ENCODE peak calls at places on chromosome 3, in four cellular contexts. L is GM12878, A is A549, E is K562. Y is an unnamed sample.

GRCh38 chr3:4830586-4830914 is 148.7 kb upstream of the BHLHE40 start:
- DNase-seq in L (no peak), A (no peak), E (no peak), Y (no peak)

GRCh38 chr3:111963424-111963823 is 15.4 kb upstream of the ABHD10 start:
- DNase-seq in L (no peak), A (peak; percentile 18), E (no peak), Y (peak; percentile 84)

GRCh38 chr3:18438586-18438985 is 13.4 kb upstream of the SATB1 start:
- DNase-seq in L (no peak), A (no peak), E (no peak), Y (no peak)

GRCh38 chr3:31423522-31423921 is 109.2 kb upstream of the STT3B start:
- DNase-seq in L (no peak), A (no peak), E (peak; percentile 52), Y (peak; percentile 57)

GRCh38 chr3:152452318-152452717 is 183.6 kb downstream of the MBNL1 start:
- DNase-seq in L (no peak), A (no peak), E (no peak), Y (peak; percentile 51)

GRCh38 chr3:106401666-106402319 is 533.0 kb upstream of the CBLB start:
- DNase-seq in L (no peak), A (no peak), E (no peak), Y (peak; percentile 54)

GRCh38 chr3:48694610-48695051 is 8.9 kb upstream of the NCKIPSD start:
- DNase-seq in L (no peak), A (no peak), E (no peak), Y (peak; percentile 85)

GRCh38 chr3:177930771-177931170 is 605.5 kb upstream of the KCNMB2 start:
- DNase-seq in L (no peak), A (no peak), E (no peak), Y (no peak)

GRCh38 chr3:196941846-196942225 is 492 bp downstream of the NCBP2 start:
- DNase-seq in L (no peak), A (peak; percentile 28), E (peak; percentile 77), Y (peak; percentile 51)

GRCh38 chr3:16214366-16214765 is 39.9 kb downstream of the GALNT15 start:
- DNase-seq in L (no peak), A (no peak), E (no peak), Y (no peak)

GRCh38 chr3:16216373-16216935 is 42.0 kb downstream of the GALNT15 start:
- DNase-seq in L (no peak), A (no peak), E (no peak), Y (no peak)

GRCh38 chr3:16207031-16207430 is 32.6 kb downstream of the GALNT15 start:
- DNase-seq in L (no peak), A (no peak), E (no peak), Y (no peak)

GRCh38 chr3:16211176-16211904 is 36.9 kb downstream of the GALNT15 start:
- DNase-seq in L (no peak), A (no peak), E (no peak), Y (peak; percentile 19)
- TF ChIP-seq ELK1 in L (no peak), A (no peak), E (no peak), Y (no peak)

GRCh38 chr3:76111808-76112207 is 326.5 kb upstream of the ZNF717 start:
- DNase-seq in L (no peak), A (no peak), E (no peak), Y (no peak)

GRCh38 chr3:76107935-76108570 is 322.7 kb upstream of the ZNF717 start:
- DNase-seq in L (no peak), A (peak; percentile 1), E (peak; percentile 1), Y (peak; percentile 61)
- TF ChIP-seq SMC3 in L (no peak), A (no peak), E (no peak), Y (peak; percentile 71)

GRCh38 chr3:40637891-40638290 is 113.1 kb downstream of the ZNF621 start:
- DNase-seq in L (no peak), A (no peak), E (no peak), Y (no peak)
- TF ChIP-seq ELK1 in L (no peak), A (no peak), E (no peak), Y (no peak)

DNA sequence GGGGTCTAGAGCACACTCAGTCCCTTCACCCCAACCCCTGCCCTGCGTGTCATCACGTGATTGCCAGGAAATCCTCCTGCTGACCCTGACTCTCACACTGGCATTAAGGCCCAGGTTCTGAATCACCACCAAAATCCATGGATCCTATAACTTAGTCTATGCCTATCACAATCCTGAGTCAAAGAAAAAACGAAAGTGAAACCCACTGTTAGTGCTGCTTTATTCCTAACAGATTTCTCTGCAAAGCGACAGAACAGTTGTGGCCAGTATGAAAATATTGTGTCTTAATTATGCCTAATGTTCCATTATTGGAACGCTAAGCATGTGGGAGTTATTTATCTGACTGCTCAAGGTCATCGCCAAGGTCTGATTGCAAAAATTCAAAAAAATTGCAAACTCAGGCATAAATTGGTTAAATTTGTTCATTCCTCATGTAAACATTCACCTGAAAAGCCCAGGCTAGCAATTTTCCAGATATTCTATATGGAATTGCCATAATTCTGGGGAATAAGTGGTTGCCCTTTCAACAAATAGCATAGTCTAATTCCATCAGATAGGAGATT is 108.7 kb upstream of the EIF1B start:
- DNase-seq in L (no peak), A (no peak), E (no peak), Y (peak; percentile 1)
- TF ChIP-seq SMC3 in L (no peak), A (no peak), E (no peak), Y (no peak)

GRCh38 chr3:138381950-138382715 is 33.8 kb downstream of the MRAS start:
- DNase-seq in L (no peak), A (no peak), E (no peak), Y (peak; percentile 45)
- TF ChIP-seq ELK1 in L (no peak), A (no peak), E (no peak), Y (no peak)

GRCh38 chr3:43870110-43870509 is 179.4 kb downstream of the ABHD5 start:
- DNase-seq in L (no peak), A (peak; percentile 52), E (no peak), Y (peak; percentile 69)
- TF ChIP-seq SMC3 in L (no peak), A (no peak), E (no peak), Y (no peak)

GRCh38 chr3:146469206-146470017 is at the start of gene PLSCR2:
- DNase-seq in L (peak; percentile 8), A (peak; percentile 71), E (peak; percentile 88), Y (no peak)

GRCh38 chr3:146472611-146473010 is 3.2 kb upstream of the PLSCR2 start:
- DNase-seq in L (no peak), A (no peak), E (no peak), Y (no peak)

GRCh38 chr3:146471012-146471411 is 1.7 kb upstream of the PLSCR2 start:
- DNase-seq in L (no peak), A (no peak), E (no peak), Y (no peak)

GRCh38 chr3:146468234-146468931 is 978 bp downstream of the PLSCR2 start:
- DNase-seq in L (no peak), A (no peak), E (peak; percentile 16), Y (peak; percentile 10)

DNA sequence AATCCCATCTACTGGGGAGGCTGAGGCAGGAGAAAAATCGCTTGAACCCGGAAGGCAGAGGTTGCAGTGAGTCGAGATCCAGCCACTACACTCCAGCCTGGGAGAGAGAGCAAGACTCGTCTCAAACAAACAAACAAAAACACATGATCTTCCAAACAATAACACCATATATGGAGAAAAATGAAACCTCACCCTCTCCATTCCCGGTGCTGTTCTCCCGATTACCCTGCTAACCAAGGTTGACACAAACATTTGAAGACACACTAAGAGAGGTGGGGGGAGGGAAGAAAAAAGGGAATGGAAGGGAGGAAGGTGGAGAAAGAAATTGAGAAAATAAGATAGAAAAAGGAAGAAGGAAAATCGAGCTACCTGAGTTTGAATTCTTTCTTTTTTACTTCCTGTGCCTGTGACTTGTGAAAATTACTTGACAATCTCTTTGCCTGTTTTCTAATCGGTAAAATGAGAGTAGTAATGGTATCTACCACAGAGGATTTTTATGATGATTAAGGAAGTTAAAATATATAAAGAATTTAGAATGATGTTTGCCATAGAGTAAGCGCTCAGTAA is 1.1 kb upstream of the PLSCR2 start:
- DNase-seq in L (no peak), A (no peak), E (no peak), Y (no peak)
- TF ChIP-seq ELK1 in L (no peak), A (no peak), E (no peak), Y (no peak)

GRCh38 chr3:36429986-36430485 is 49.7 kb downstream of the STAC start:
- DNase-seq in L (no peak), A (no peak), E (no peak), Y (no peak)

GRCh38 chr3:36434682-36435426 is 54.5 kb downstream of the STAC start:
- DNase-seq in L (no peak), A (no peak), E (no peak), Y (no peak)
- TF ChIP-seq SMC3 in L (no peak), A (no peak), E (no peak), Y (no peak)

GRCh38 chr3:186849392-186849975 is 7.0 kb downstream of the ADIPOQ start:
- DNase-seq in L (peak; percentile 30), A (peak; percentile 28), E (peak; percentile 61), Y (peak; percentile 38)
- TF ChIP-seq ELK1 in L (no peak), A (no peak), E (no peak), Y (no peak)

GRCh38 chr3:13770390-13771169 is 109.3 kb downstream of the WNT7A start:
- DNase-seq in L (no peak), A (no peak), E (no peak), Y (no peak)
- TF ChIP-seq SMC3 in L (no peak), A (no peak), E (no peak), Y (no peak)

Y was measured in IMR-90.